ENCODE peak calls at places on chromosomes 16 and 17, in seven cellular contexts. G is ovary, J is RWPE2, B is PC-9, K is adrenal gland, Q is suprapubic skin, E is IMR-90. C is an unnamed sample.

GRCh38 chr17:49445561-49445960 is 30.9 kb upstream of the PHB1 start:
- DNase-seq in G (no peak), J (peak; percentile 54), B (no peak), K (no peak), Q (no peak), E (no peak), C (no peak)

GRCh38 chr17:64038331-64039105 is 18.1 kb upstream of the ICAM2 start:
- DNase-seq in G (no peak), J (no peak), B (no peak), K (peak; percentile 22), Q (peak; percentile 45), E (no peak), C (no peak)

GRCh38 chr17:17349724-17350106 is 46.5 kb downstream of the NT5M start:
- DNase-seq in G (no peak), J (no peak), B (no peak), K (no peak), Q (peak; percentile 73), E (no peak), C (no peak)

GRCh38 chr17:81810476-81810875 is 6.5 kb downstream of the GCGR start:
- DNase-seq in G (no peak), J (no peak), B (no peak), K (no peak), Q (no peak), E (no peak), C (no peak)

GRCh38 chr16:85751665-85752501 is 987 bp upstream of the C16orf74 start:
- DNase-seq in G (peak; percentile 29), J (peak; percentile 97), B (peak; percentile 54), K (no peak), Q (no peak), E (peak; percentile 58), C (no peak)

GRCh38 chr16:77207029-77207428 is 7.8 kb downstream of the SYCE1L start:
- DNase-seq in G (no peak), J (no peak), B (no peak), K (no peak), Q (no peak), E (no peak), C (no peak)

GRCh38 chr17:50631908-50632571 is 2.6 kb upstream of the ABCC3 start:
- DNase-seq in G (no peak), J (no peak), B (no peak), K (no peak), Q (no peak), E (no peak), C (peak; percentile 3)

GRCh38 chr16:11386791-11387546 is 41.7 kb downstream of the RMI2 start:
- DNase-seq in G (no peak), J (no peak), B (no peak), K (no peak), Q (no peak), E (no peak), C (no peak)

GRCh38 chr16:6482861-6483530 is 849.6 kb upstream of the RBFOX1 start:
- DNase-seq in G (no peak), J (no peak), B (no peak), K (no peak), Q (no peak), E (no peak), C (no peak)

GRCh38 chr17:80364091-80364691 is 50.8 kb upstream of the ENDOV start:
- DNase-seq in G (peak; percentile 46), J (peak; percentile 66), B (peak; percentile 13), K (no peak), Q (no peak), E (no peak), C (peak; percentile 52)

GRCh38 chr16:1630450-1631213 is 18.5 kb downstream of the CRAMP1 start:
- DNase-seq in G (no peak), J (no peak), B (no peak), K (no peak), Q (no peak), E (no peak), C (peak; percentile 56)

GRCh38 chr16:21033707-21034106 is 116.9 kb downstream of the DNAH3 start:
- DNase-seq in G (no peak), J (no peak), B (no peak), K (peak; percentile 19), Q (no peak), E (no peak), C (no peak)

GRCh38 chr17:43170140-43170765 is 761 bp upstream of the NBR1 start:
- DNase-seq in G (peak; percentile 83), J (peak; percentile 92), B (peak; percentile 85), K (peak; percentile 94), Q (peak; percentile 96), E (peak; percentile 95), C (peak; percentile 91)

GRCh38 chr16:87129771-87130170 is 187.4 kb downstream of the C16orf95 start:
- DNase-seq in G (no peak), J (no peak), B (no peak), K (no peak), Q (no peak), E (peak; percentile 37), C (no peak)

GRCh38 chr16:86142801-86143236 is 243.9 kb downstream of the IRF8 start:
- DNase-seq in G (no peak), J (no peak), B (no peak), K (no peak), Q (no peak), E (no peak), C (no peak)

GRCh38 chr16:73871076-73871475 is 425.5 kb upstream of the PSMD7 start:
- DNase-seq in G (no peak), J (no peak), B (no peak), K (no peak), Q (no peak), E (no peak), C (no peak)

GRCh38 chr17:29918922-29919856 is 10.8 kb downstream of the SSH2 start:
- DNase-seq in G (no peak), J (no peak), B (peak; percentile 20), K (no peak), Q (no peak), E (peak; percentile 58), C (no peak)

GRCh38 chr17:34098712-34099111 is 156.4 kb upstream of the CCL2 start:
- DNase-seq in G (no peak), J (no peak), B (no peak), K (no peak), Q (no peak), E (no peak), C (no peak)

GRCh38 chr16:30141750-30142149 is 18.7 kb upstream of the MAPK3 start:
- DNase-seq in G (no peak), J (no peak), B (no peak), K (no peak), Q (no peak), E (no peak), C (no peak)

GRCh38 chr16:24734382-24734781 is 4.9 kb downstream of the TNRC6A start:
- DNase-seq in G (no peak), J (no peak), B (no peak), K (no peak), Q (no peak), E (peak; percentile 72), C (no peak)

GRCh38 chr16:24729967-24730815 is 740 bp downstream of the TNRC6A start:
- DNase-seq in G (peak; percentile 62), J (no peak), B (peak; percentile 3), K (peak; percentile 38), Q (no peak), E (peak; percentile 18), C (peak; percentile 60)

GRCh38 chr16:24729243-24729966 is at the start of gene TNRC6A:
- DNase-seq in G (peak; percentile 94), J (peak; percentile 88), B (peak; percentile 94), K (peak; percentile 92), Q (peak; percentile 93), E (peak; percentile 86), C (peak; percentile 93)

GRCh38 chr16:24730914-24731313 is 1.5 kb downstream of the TNRC6A start:
- DNase-seq in G (no peak), J (no peak), B (no peak), K (no peak), Q (no peak), E (no peak), C (no peak)

DNA sequence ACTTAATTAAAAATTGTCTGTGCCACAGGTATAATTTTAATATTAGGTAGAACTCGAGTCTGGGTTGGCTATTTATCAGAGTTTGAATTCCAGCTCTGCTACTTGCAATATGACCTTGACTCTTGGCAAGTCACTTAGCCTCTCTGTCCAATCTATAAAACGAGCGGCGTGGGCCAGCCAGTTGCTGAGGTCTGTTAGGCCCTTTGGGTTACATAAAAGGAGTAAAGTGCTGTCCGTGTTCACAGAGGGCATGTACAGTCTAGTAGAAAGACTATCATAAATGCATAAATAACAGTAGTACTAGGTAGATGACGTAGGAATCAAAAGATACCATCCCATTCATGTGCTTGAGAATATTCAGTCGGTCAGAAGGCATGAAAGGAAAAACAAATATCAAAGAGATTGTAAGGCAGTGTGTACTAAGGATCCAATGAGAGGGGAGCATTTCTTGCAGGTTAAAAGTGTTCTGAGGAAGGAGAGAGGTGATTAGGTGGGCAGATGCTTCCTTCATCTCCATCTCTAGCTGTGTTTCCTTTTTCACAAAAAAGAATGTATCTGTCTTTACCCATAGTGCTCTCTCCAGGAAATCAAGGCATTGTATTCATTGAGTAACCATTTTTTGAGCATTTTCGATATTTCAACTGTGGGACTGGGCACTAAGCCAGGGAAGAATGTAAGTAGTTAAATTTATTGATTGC is 2.4 kb downstream of the TNRC6A start:
- DNase-seq in G (peak; percentile 33), J (no peak), B (no peak), K (peak; percentile 74), Q (no peak), E (no peak), C (peak; percentile 86)
- H3K4me3 ChIP-seq in G (no peak overlapping the region), J (peak overlapping the region; percentile 81), B (peak overlapping the region; percentile 83), K (no peak overlapping the region), Q (peak overlapping the region; percentile 80), E (no peak overlapping the region), C (peak overlapping the region; percentile 95)

GRCh38 chr17:83151442-83152220 is 72.2 kb downstream of the METRNL start:
- DNase-seq in G (no peak), J (no peak), B (no peak), K (peak; percentile 17), Q (no peak), E (peak; percentile 43), C (no peak)
- H3K9me3 ChIP-seq in G (no peaks in the 10 kb centered on the region), J (no peaks in the 10 kb centered on the region), B (no peaks in the 10 kb centered on the region), K (no peaks in the 10 kb centered on the region), Q (no peaks in the 10 kb centered on the region), E (no peaks in the 10 kb centered on the region), C (no peaks in the 10 kb centered on the region)

DNA sequence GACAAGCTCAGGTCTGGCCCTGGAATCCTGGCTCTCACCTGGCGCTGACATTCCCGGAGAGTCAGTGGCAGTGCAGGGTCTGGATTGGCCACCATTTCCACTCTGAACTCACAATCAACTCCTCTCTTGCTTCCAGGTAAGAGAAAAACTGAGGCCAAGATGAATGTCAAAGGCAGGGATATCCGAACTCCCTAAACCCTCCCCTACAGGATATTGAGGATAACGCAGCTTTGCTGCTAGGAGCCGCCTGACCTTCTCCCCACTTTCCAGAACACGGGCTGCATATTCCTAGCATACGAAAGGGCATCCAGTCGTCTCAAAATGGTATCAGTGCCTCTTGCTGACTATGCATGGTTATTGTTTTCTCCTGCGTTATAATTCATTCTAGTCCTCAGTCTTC is 473.4 kb downstream of the SOX9 start:
- DNase-seq in G (no peak), J (peak; percentile 19), B (no peak), K (no peak), Q (no peak), E (no peak), C (no peak)
- TF ChIP-seq CTCF in G (no peak), J (no peak), B (no peak), K (no peak), Q (no peak), E (no peak), C (no peak)

DNA sequence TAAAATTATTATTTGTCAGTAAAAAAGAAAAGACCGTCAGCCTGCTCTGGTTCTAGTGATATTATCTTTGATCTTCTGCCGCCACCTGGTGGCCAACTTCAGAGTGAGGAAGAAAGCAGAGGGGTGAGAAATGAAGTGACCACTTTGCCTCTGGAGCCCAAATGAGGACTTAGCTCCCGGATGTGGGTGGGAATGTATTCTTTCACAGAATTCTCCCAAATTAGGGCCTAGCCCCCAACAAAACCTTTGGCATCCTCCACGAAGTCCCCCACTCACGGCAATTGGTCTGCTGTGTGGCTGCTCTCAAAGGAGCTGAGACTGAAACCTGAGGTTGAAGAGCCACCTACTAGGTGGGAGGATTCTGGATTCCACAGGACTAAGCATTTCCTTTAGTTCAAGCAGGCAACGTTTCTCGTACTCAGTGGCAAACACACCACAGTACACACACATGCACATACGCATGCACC is 4.9 kb upstream of the ZNF267 start:
- DNase-seq in G (peak; percentile 87), J (no peak), B (peak; percentile 78), K (peak; percentile 92), Q (peak; percentile 91), E (peak; percentile 72), C (peak; percentile 64)
- H3K4me3 ChIP-seq in G (no peak overlapping the region), J (no peak overlapping the region), B (no peak overlapping the region), K (no peak overlapping the region), Q (no peak overlapping the region), E (no peak overlapping the region), C (no peak overlapping the region)